ENCODE peak calls at places on chromosomes 1 and 21, in four cellular contexts. One of them, this sample, is unnamed.

GRCh38 chr1:67843335-67843734 is 10.1 kb upstream of the GNG12 start:
- DNase-seq in A549: no peak
- DNase-seq in K562: no peak
- DNase-seq in endothelial cell of umbilical vein: no peak
- DNase-seq in this sample: no peak

GRCh38 chr1:12173631-12174121 is 6.9 kb downstream of the TNFRSF1B start:
- DNase-seq in A549: no peak
- DNase-seq in K562: peak; percentile 74
- DNase-seq in endothelial cell of umbilical vein: no peak
- DNase-seq in this sample: peak; percentile 72

GRCh38 chr1:121516279-121516967 is 331.6 kb downstream of the SRGAP2C start:
- DNase-seq in A549: no peak
- DNase-seq in K562: no peak
- DNase-seq in endothelial cell of umbilical vein: no peak
- DNase-seq in this sample: peak; percentile 89

GRCh38 chr1:23591460-23592208 is 32.3 kb upstream of the ID3 start:
- DNase-seq in A549: peak; percentile 42
- DNase-seq in K562: no peak
- DNase-seq in endothelial cell of umbilical vein: no peak
- DNase-seq in this sample: no peak

GRCh38 chr1:30028283-30028682 is 695.1 kb downstream of the MATN1 start:
- DNase-seq in A549: no peak
- DNase-seq in K562: no peak
- DNase-seq in endothelial cell of umbilical vein: no peak
- DNase-seq in this sample: no peak

GRCh38 chr1:58596631-58597052 is 19.6 kb upstream of the TACSTD2 start:
- DNase-seq in A549: no peak
- DNase-seq in K562: peak; percentile 49
- DNase-seq in endothelial cell of umbilical vein: no peak
- DNase-seq in this sample: no peak

GRCh38 chr1:48405400-48405799 is 66.6 kb downstream of the SPATA6 start:
- DNase-seq in A549: no peak
- DNase-seq in K562: no peak
- DNase-seq in endothelial cell of umbilical vein: no peak
- DNase-seq in this sample: no peak

GRCh38 chr1:231020816-231021215 is 19.2 kb downstream of the FAM89A start:
- DNase-seq in A549: no peak
- DNase-seq in K562: no peak
- DNase-seq in endothelial cell of umbilical vein: no peak
- DNase-seq in this sample: no peak

GRCh38 chr1:41847733-41848132 is 71.0 kb downstream of the HIVEP3 start:
- DNase-seq in A549: no peak
- DNase-seq in K562: no peak
- DNase-seq in endothelial cell of umbilical vein: no peak
- DNase-seq in this sample: no peak

GRCh38 chr21:35226960-35227741 is 178.0 kb upstream of the RUNX1 start:
- DNase-seq in A549: no peak
- DNase-seq in K562: no peak
- DNase-seq in endothelial cell of umbilical vein: no peak
- DNase-seq in this sample: peak; percentile 58

GRCh38 chr1:81477704-81478103 is 323.0 kb upstream of the ADGRL2 start:
- DNase-seq in A549: no peak
- DNase-seq in K562: no peak
- DNase-seq in endothelial cell of umbilical vein: no peak
- DNase-seq in this sample: no peak

GRCh38 chr1:152718238-152718637 is 10.3 kb downstream of the LCE4A start:
- DNase-seq in A549: no peak
- DNase-seq in K562: no peak
- DNase-seq in endothelial cell of umbilical vein: no peak
- DNase-seq in this sample: no peak

GRCh38 chr21:30336596-30336995 is 898 bp downstream of the KRTAP27-1 start:
- DNase-seq in A549: no peak
- DNase-seq in K562: no peak
- DNase-seq in endothelial cell of umbilical vein: no peak
- DNase-seq in this sample: no peak

GRCh38 chr1:150981177-150981804 is 801 bp upstream of the ANXA9 start:
- DNase-seq in A549: no peak
- DNase-seq in K562: no peak
- DNase-seq in endothelial cell of umbilical vein: no peak
- DNase-seq in this sample: peak; percentile 59

GRCh38 chr21:20971296-20971921 is 26.8 kb upstream of the NCAM2 start:
- DNase-seq in A549: no peak
- DNase-seq in K562: peak; percentile 59
- DNase-seq in endothelial cell of umbilical vein: peak; percentile 23
- DNase-seq in this sample: peak; percentile 61

GRCh38 chr21:43347864-43348766 is 78.8 kb downstream of the SIK1 start:
- DNase-seq in A549: no peak
- DNase-seq in K562: no peak
- DNase-seq in endothelial cell of umbilical vein: no peak
- DNase-seq in this sample: no peak

GRCh38 chr1:18970762-18971161 is 14.3 kb upstream of the IFFO2 start:
- DNase-seq in A549: no peak
- DNase-seq in K562: no peak
- DNase-seq in endothelial cell of umbilical vein: no peak
- DNase-seq in this sample: no peak

GRCh38 chr1:32538887-32539583 is at the start of gene ZBTB8A:
- DNase-seq in A549: peak; percentile 64
- DNase-seq in K562: peak; percentile 20
- DNase-seq in endothelial cell of umbilical vein: peak; percentile 79
- DNase-seq in this sample: peak; percentile 52
- TF ChIP-seq MYC in A549: no peak
- TF ChIP-seq MYC in K562: no peak
- TF ChIP-seq MYC in endothelial cell of umbilical vein: no peak
- TF ChIP-seq MYC in this sample: no peak

DNA sequence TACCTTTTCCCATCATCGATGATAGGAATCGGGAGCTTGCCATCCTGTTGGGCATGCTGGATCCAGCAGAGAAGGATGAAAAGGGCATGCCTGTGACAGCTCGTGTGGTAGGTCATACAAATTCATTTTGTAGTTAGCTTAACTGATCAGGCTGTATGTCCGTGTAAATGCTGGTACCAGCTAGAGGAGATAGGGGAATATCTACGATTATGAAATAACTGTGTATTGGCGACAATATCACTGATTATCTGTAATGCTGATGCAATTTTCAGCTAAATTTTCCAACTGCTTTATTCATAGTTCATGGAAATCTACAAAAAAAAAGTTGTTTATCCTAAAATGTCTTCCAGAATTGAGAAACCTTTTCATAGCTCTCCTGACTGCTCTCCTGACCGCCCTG is 8.3 kb downstream of the PRDX6 start:
- DNase-seq in A549: no peak
- DNase-seq in K562: no peak
- DNase-seq in endothelial cell of umbilical vein: no peak
- DNase-seq in this sample: no peak
- TF ChIP-seq MAX in A549: no peak
- TF ChIP-seq MAX in K562: no peak
- TF ChIP-seq MAX in endothelial cell of umbilical vein: no peak
- TF ChIP-seq MAX in this sample: no peak

GRCh38 chr1:36386262-36387140 is 777 bp upstream of the STK40 start:
- DNase-seq in A549: peak; percentile 96
- DNase-seq in K562: peak; percentile 99
- DNase-seq in endothelial cell of umbilical vein: peak; percentile 98
- DNase-seq in this sample: peak; percentile 99
- TF ChIP-seq POLR2A in A549: peak; percentile 52
- TF ChIP-seq POLR2A in K562: peak; percentile 97
- TF ChIP-seq POLR2A in endothelial cell of umbilical vein: peak; percentile 88
- TF ChIP-seq POLR2A in this sample: peak; percentile 57

GRCh38 chr1:145922266-145922665 is 3.7 kb upstream of the PEX11B start:
- DNase-seq in A549: no peak
- DNase-seq in K562: no peak
- DNase-seq in endothelial cell of umbilical vein: no peak
- DNase-seq in this sample: peak; percentile 30

GRCh38 chr1:145927073-145927886 is at the start of gene RBM8A:
- DNase-seq in A549: peak; percentile 86
- DNase-seq in K562: peak; percentile 98
- DNase-seq in endothelial cell of umbilical vein: peak; percentile 99
- DNase-seq in this sample: peak; percentile 99

GRCh38 chr1:145927916-145928647 is 798 bp upstream of the RBM8A start:
- DNase-seq in A549: no peak
- DNase-seq in K562: no peak
- DNase-seq in endothelial cell of umbilical vein: no peak
- DNase-seq in this sample: no peak

DNA sequence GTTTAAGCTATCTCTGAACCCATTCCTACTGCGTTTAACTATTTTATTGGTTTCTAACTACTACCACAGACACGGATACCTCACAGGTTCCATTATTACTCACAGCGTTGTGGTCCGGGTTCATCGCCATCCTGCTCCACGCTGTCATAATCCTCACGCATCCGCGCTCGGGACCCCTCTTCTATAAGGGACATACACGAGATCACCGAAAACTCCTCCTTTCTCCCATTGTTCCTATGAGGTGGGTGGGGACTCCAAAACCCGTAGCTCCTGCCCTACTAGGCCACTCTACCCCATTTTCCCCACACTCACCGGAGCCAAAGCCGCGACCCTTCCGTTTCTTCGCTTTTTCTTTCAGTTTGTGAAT is 595 bp downstream of the RBM8A start:
- DNase-seq in A549: no peak
- DNase-seq in K562: no peak
- DNase-seq in endothelial cell of umbilical vein: peak; percentile 7
- DNase-seq in this sample: no peak
- TF ChIP-seq MYC in A549: no peak
- TF ChIP-seq MYC in K562: no peak
- TF ChIP-seq MYC in endothelial cell of umbilical vein: no peak
- TF ChIP-seq MYC in this sample: no peak

GRCh38 chr21:45074048-45074817 is at the start of gene ADARB1:
- DNase-seq in A549: peak; percentile 31
- DNase-seq in K562: peak; percentile 88
- DNase-seq in endothelial cell of umbilical vein: peak; percentile 29
- DNase-seq in this sample: peak; percentile 70
- TF ChIP-seq MAX in A549: no peak
- TF ChIP-seq MAX in K562: no peak
- TF ChIP-seq MAX in endothelial cell of umbilical vein: no peak
- TF ChIP-seq MAX in this sample: no peak

This sample was measured in NB4.